ENCODE peak calls at places on chromosome 2, in seven cellular contexts. R is kidney; T is CD8-positive, alpha-beta T cell; Q is OCI-LY7; V is coronary artery; S is PC-9; G is adrenal gland. J is an unnamed sample.

GRCh38 chr2:181300600-181301291 is 156.4 kb upstream of the ITGA4 start:
- DNase-seq in R (no peak), T (no peak), Q (no peak), V (no peak), S (no peak), G (no peak), J (no peak)

GRCh38 chr2:67952066-67952465 is 110.7 kb downstream of the C1D start:
- DNase-seq in R (no peak), T (no peak), Q (no peak), V (no peak), S (no peak), G (no peak), J (no peak)

GRCh38 chr2:179237209-179237946 is 27.3 kb downstream of the SESTD1 start:
- DNase-seq in R (no peak), T (no peak), Q (no peak), V (no peak), S (no peak), G (no peak), J (no peak)

GRCh38 chr2:101135412-101136296 is 15.5 kb downstream of the TBC1D8 start:
- DNase-seq in R (peak; percentile 18), T (no peak), Q (no peak), V (no peak), S (peak; percentile 44), G (no peak), J (peak; percentile 72)

GRCh38 chr2:43190305-43191052 is 35.9 kb downstream of the ZFP36L2 start:
- DNase-seq in R (no peak), T (no peak), Q (no peak), V (no peak), S (no peak), G (no peak), J (no peak)

GRCh38 chr2:53475320-53475719 is 292.3 kb upstream of the CHAC2 start:
- DNase-seq in R (no peak), T (no peak), Q (no peak), V (no peak), S (peak; percentile 99), G (no peak), J (no peak)

GRCh38 chr2:226495466-226496161 is 304.0 kb downstream of the IRS1 start:
- DNase-seq in R (peak; percentile 46), T (no peak), Q (no peak), V (no peak), S (no peak), G (no peak), J (no peak)

GRCh38 chr2:127080941-127081769 is 25.8 kb downstream of the BIN1 start:
- DNase-seq in R (peak; percentile 96), T (peak; percentile 78), Q (peak; percentile 19), V (no peak), S (no peak), G (peak; percentile 94), J (peak; percentile 100)

GRCh38 chr2:181312515-181312927 is 144.7 kb upstream of the ITGA4 start:
- DNase-seq in R (no peak), T (no peak), Q (peak; percentile 81), V (no peak), S (no peak), G (no peak), J (no peak)

GRCh38 chr2:207258191-207258991 is 92.6 kb upstream of the KLF7 start:
- DNase-seq in R (peak; percentile 84), T (no peak), Q (no peak), V (peak; percentile 90), S (peak; percentile 81), G (peak; percentile 85), J (peak; percentile 49)

GRCh38 chr2:60528366-60528765 is 25.1 kb downstream of the BCL11A start:
- DNase-seq in R (no peak), T (no peak), Q (no peak), V (no peak), S (no peak), G (no peak), J (no peak)

GRCh38 chr2:73979686-73980085 is 5.0 kb upstream of the TET3 start:
- DNase-seq in R (no peak), T (no peak), Q (no peak), V (no peak), S (peak; percentile 87), G (peak; percentile 73), J (no peak)
- H3K27ac ChIP-seq in R (no peak overlapping the region), T (peak overlapping the region; percentile 14), Q (no peak overlapping the region), V (no peak overlapping the region), S (peak overlapping the region; percentile 2), G (peak overlapping the region; percentile 37), J (no peak overlapping the region)

GRCh38 chr2:85852078-85852790 is 36.6 kb downstream of the ST3GAL5 start:
- DNase-seq in R (no peak), T (peak; percentile 46), Q (no peak), V (no peak), S (no peak), G (no peak), J (no peak)
- H3K27ac ChIP-seq in R (no peak overlapping the region), T (peak overlapping the region; percentile 87), Q (no peak overlapping the region), V (no peak overlapping the region), S (no peak overlapping the region), G (peak overlapping the region; percentile 85), J (peak overlapping the region; percentile 39)

GRCh38 chr2:171475979-171476378 is 42.0 kb downstream of the DCAF17 start:
- DNase-seq in R (no peak), T (no peak), Q (no peak), V (no peak), S (no peak), G (no peak), J (no peak)
- H3K27ac ChIP-seq in R (no peak overlapping the region), T (no peak overlapping the region), Q (no peak overlapping the region), V (no peak overlapping the region), S (no peak overlapping the region), G (no peak overlapping the region), J (no peak overlapping the region)

DNA sequence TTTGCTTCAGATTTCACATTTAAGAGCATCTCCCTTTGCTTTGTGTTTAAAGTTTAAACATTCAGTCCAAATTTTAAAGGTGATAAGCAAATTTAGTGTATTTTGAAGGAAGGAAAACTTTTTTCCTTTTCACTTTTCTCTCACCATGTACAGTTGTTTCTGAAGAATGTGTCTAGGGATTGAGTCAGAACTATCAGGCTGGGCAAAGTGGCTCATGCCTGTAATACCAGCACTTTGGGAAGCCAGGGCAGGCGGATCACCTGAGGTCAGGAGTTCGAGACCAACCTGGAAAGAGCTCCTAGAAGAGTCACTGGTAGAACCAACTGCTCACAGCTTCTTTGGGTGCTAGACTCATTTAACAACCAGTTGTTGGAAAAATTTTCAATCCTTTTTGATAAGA is 327.0 kb upstream of the THUMPD2 start:
- DNase-seq in R (no peak), T (no peak), Q (no peak), V (no peak), S (no peak), G (no peak), J (no peak)
- H3K27ac ChIP-seq in R (no peak overlapping the region), T (no peak overlapping the region), Q (no peak overlapping the region), V (no peak overlapping the region), S (no peak overlapping the region), G (no peak overlapping the region), J (no peak overlapping the region)

GRCh38 chr2:70526126-70526525 is 27.5 kb downstream of the TGFA start:
- DNase-seq in R (no peak), T (no peak), Q (no peak), V (no peak), S (no peak), G (no peak), J (no peak)

GRCh38 chr2:70523996-70524965 is 29.3 kb downstream of the TGFA start:
- DNase-seq in R (peak; percentile 93), T (peak; percentile 59), Q (no peak), V (no peak), S (peak; percentile 98), G (peak; percentile 96), J (no peak)

GRCh38 chr2:70523672-70523995 is 30.0 kb downstream of the TGFA start:
- DNase-seq in R (no peak), T (no peak), Q (no peak), V (no peak), S (no peak), G (no peak), J (no peak)

GRCh38 chr2:70522627-70523026 is 31.0 kb downstream of the TGFA start:
- DNase-seq in R (no peak), T (no peak), Q (no peak), V (no peak), S (no peak), G (no peak), J (no peak)

DNA sequence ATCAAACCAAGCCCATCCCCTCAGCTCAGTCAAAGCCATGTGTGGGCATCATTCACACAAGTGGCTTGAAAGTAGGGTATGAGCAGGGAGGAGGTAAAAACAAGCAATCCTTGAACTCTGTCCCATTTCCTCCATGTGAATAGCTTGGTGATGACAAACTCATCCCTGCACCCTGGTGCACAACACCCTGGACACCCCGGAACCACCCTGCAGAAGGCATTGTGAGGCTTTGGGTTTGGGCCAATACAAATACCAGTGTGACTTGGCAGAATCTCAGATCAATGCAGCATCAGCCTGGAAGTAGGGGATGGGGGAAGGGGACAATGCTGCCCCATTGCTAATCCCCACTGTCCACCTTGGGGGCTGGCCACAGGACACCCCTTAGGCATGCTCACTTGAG is 28.6 kb downstream of the TGFA start:
- DNase-seq in R (no peak), T (no peak), Q (no peak), V (no peak), S (peak; percentile 95), G (no peak), J (no peak)
- H3K27ac ChIP-seq in R (peak overlapping the region; percentile 88), T (no peak overlapping the region), Q (no peak overlapping the region), V (no peak overlapping the region), S (peak overlapping the region; percentile 100), G (peak overlapping the region; percentile 77), J (no peak overlapping the region)

J was measured in gastrocnemius medialis.